ENCODE peak calls at places on chromosomes 3 and 15, in six cellular contexts. One of them, this sample, is unnamed. For H3K4me1, the result is how much of the 10 kb centered on the place peaks cover.

GRCh38 chr3:126959144-126959920 is 23.6 kb upstream of the PLXNA1 start:
- DNase-seq in A549: no peak
- DNase-seq in uterus: no peak
- DNase-seq in OCI-LY7: no peak
- DNase-seq in MM.1S: no peak
- DNase-seq in sigmoid colon: peak
- DNase-seq in this sample: no peak

GRCh38 chr3:50396502-50396901 is 37.2 kb upstream of the TMEM115 start:
- DNase-seq in A549: no peak
- DNase-seq in sigmoid colon: no peak
- DNase-seq in OCI-LY7: no peak
- DNase-seq in MM.1S: no peak
- DNase-seq in uterus: no peak
- DNase-seq in this sample: peak

GRCh38 chr3:60048447-60048848 is 998.6 kb upstream of the CFAP20DC start:
- DNase-seq in uterus: no peak
- DNase-seq in A549: no peak
- DNase-seq in MM.1S: no peak
- DNase-seq in OCI-LY7: no peak
- DNase-seq in sigmoid colon: no peak
- DNase-seq in this sample: no peak

GRCh38 chr3:126151562-126152302 is 28.7 kb downstream of the ALDH1L1 start:
- DNase-seq in MM.1S: no peak
- DNase-seq in sigmoid colon: peak
- DNase-seq in A549: no peak
- DNase-seq in OCI-LY7: no peak
- DNase-seq in uterus: peak
- DNase-seq in this sample: no peak

GRCh38 chr3:122398920-122399319 is 14.9 kb downstream of the FAM162A start:
- DNase-seq in A549: no peak
- DNase-seq in uterus: no peak
- DNase-seq in sigmoid colon: no peak
- DNase-seq in MM.1S: no peak
- DNase-seq in OCI-LY7: no peak
- DNase-seq in this sample: no peak

GRCh38 chr15:63362196-63362595 is 19.4 kb downstream of the CA12 start:
- DNase-seq in sigmoid colon: no peak
- DNase-seq in uterus: no peak
- DNase-seq in MM.1S: no peak
- DNase-seq in A549: no peak
- DNase-seq in OCI-LY7: no peak
- DNase-seq in this sample: no peak

GRCh38 chr3:119234610-119235009 is 6.1 kb downstream of the B4GALT4 start:
- DNase-seq in uterus: no peak
- DNase-seq in OCI-LY7: no peak
- DNase-seq in MM.1S: no peak
- DNase-seq in A549: no peak
- DNase-seq in sigmoid colon: no peak
- DNase-seq in this sample: no peak

GRCh38 chr15:99537344-99537743 is 28.4 kb upstream of the MEF2A start:
- DNase-seq in OCI-LY7: no peak
- DNase-seq in uterus: no peak
- DNase-seq in MM.1S: no peak
- DNase-seq in sigmoid colon: no peak
- DNase-seq in A549: no peak
- DNase-seq in this sample: no peak

GRCh38 chr3:44223274-44223673 is 18.4 kb upstream of the TOPAZ1 start:
- DNase-seq in A549: no peak
- DNase-seq in OCI-LY7: no peak
- DNase-seq in uterus: no peak
- DNase-seq in MM.1S: no peak
- DNase-seq in sigmoid colon: no peak
- DNase-seq in this sample: no peak

GRCh38 chr3:32176989-32177701 is 61.3 kb upstream of the CMTM8 start:
- DNase-seq in A549: peak
- DNase-seq in sigmoid colon: no peak
- DNase-seq in MM.1S: peak
- DNase-seq in OCI-LY7: peak
- DNase-seq in uterus: no peak
- DNase-seq in this sample: peak

GRCh38 chr3:138451595-138452162 is 17.3 kb downstream of the ESYT3 start:
- DNase-seq in sigmoid colon: no peak
- DNase-seq in MM.1S: no peak
- DNase-seq in OCI-LY7: no peak
- DNase-seq in A549: no peak
- DNase-seq in uterus: no peak
- DNase-seq in this sample: no peak

GRCh38 chr15:48667701-48668100 is 22.2 kb upstream of the FBN1 start:
- DNase-seq in sigmoid colon: no peak
- DNase-seq in uterus: no peak
- DNase-seq in OCI-LY7: no peak
- DNase-seq in A549: no peak
- DNase-seq in MM.1S: no peak
- DNase-seq in this sample: no peak

GRCh38 chr15:96363692-96364091 is 33.2 kb downstream of the NR2F2 start:
- DNase-seq in uterus: no peak
- DNase-seq in sigmoid colon: no peak
- DNase-seq in MM.1S: no peak
- DNase-seq in OCI-LY7: no peak
- DNase-seq in A549: no peak
- DNase-seq in this sample: no peak

GRCh38 chr3:190013943-190014924 is 106.5 kb downstream of the P3H2 start:
- DNase-seq in OCI-LY7: no peak
- DNase-seq in A549: no peak
- DNase-seq in uterus: no peak
- DNase-seq in sigmoid colon: no peak
- DNase-seq in MM.1S: no peak
- DNase-seq in this sample: peak

GRCh38 chr15:40087095-40087805 is 21.4 kb downstream of the BMF start:
- DNase-seq in OCI-LY7: no peak
- DNase-seq in MM.1S: no peak
- DNase-seq in uterus: no peak
- DNase-seq in A549: no peak
- DNase-seq in sigmoid colon: peak
- DNase-seq in this sample: no peak

GRCh38 chr15:40088929-40089755 is 19.5 kb downstream of the BMF start:
- DNase-seq in A549: no peak
- DNase-seq in OCI-LY7: no peak
- DNase-seq in sigmoid colon: peak
- DNase-seq in MM.1S: no peak
- DNase-seq in uterus: peak
- DNase-seq in this sample: no peak

GRCh38 chr15:40090774-40091455 is 17.8 kb downstream of the BMF start:
- DNase-seq in A549: no peak
- DNase-seq in MM.1S: no peak
- DNase-seq in sigmoid colon: no peak
- DNase-seq in OCI-LY7: no peak
- DNase-seq in uterus: no peak
- DNase-seq in this sample: no peak

GRCh38 chr15:40085225-40085624 is 23.5 kb downstream of the BMF start:
- DNase-seq in uterus: no peak
- DNase-seq in OCI-LY7: no peak
- DNase-seq in sigmoid colon: no peak
- DNase-seq in A549: no peak
- DNase-seq in MM.1S: no peak
- DNase-seq in this sample: peak

GRCh38 chr15:40087991-40088928 is 20.4 kb downstream of the BMF start:
- DNase-seq in uterus: peak
- DNase-seq in OCI-LY7: no peak
- DNase-seq in A549: no peak
- DNase-seq in MM.1S: no peak
- DNase-seq in sigmoid colon: peak
- DNase-seq in this sample: peak
- H3K4me1 ChIP-seq in uterus: under half
- H3K4me1 ChIP-seq in OCI-LY7: under half
- H3K4me1 ChIP-seq in A549: under half
- H3K4me1 ChIP-seq in MM.1S: under half
- H3K4me1 ChIP-seq in sigmoid colon: under half
- H3K4me1 ChIP-seq in this sample: half or more

DNA sequence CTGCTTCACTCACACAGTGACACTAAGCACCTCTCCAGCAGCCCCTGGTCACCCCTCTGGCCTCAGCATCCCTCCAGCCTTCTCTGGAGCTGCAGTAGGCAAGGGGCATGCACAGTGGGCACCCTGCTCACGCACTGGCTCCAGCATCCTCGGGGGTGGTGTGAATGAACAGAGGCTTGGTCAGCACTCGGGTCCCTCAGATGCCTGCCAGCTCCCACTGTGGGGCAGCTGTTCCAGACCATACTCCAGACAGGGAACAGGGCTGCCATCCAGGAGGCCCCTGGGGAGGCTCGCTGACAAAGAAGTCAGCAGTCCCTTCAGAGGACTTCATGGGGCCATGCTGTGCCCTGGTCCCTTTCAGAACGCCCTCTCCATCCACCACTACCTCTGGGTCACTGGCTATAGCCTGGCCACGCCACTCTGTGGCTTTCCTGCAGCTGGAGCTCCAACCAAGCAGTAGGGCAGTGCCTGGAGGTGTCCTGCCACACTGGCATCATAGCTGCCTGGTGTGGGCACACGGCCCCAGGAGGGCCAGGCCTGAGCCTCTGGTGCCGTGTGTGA is 26.3 kb downstream of the ALS2CL start:
- DNase-seq in sigmoid colon: peak
- DNase-seq in uterus: peak
- DNase-seq in A549: no peak
- DNase-seq in MM.1S: no peak
- DNase-seq in OCI-LY7: no peak
- DNase-seq in this sample: no peak
- H3K4me1 ChIP-seq in sigmoid colon: under half
- H3K4me1 ChIP-seq in uterus: under half
- H3K4me1 ChIP-seq in A549: under half
- H3K4me1 ChIP-seq in MM.1S: under half
- H3K4me1 ChIP-seq in OCI-LY7: under half
- H3K4me1 ChIP-seq in this sample: under half

GRCh38 chr15:40931300-40932142 is 2.4 kb downstream of the DLL4 start:
- DNase-seq in OCI-LY7: no peak
- DNase-seq in MM.1S: no peak
- DNase-seq in sigmoid colon: no peak
- DNase-seq in uterus: no peak
- DNase-seq in A549: no peak
- DNase-seq in this sample: no peak

GRCh38 chr15:40928975-40929729 is at the start of gene DLL4:
- DNase-seq in MM.1S: peak
- DNase-seq in uterus: peak
- DNase-seq in sigmoid colon: no peak
- DNase-seq in OCI-LY7: no peak
- DNase-seq in A549: peak
- DNase-seq in this sample: peak

GRCh38 chr15:40929730-40930429 is 740 bp downstream of the DLL4 start:
- DNase-seq in MM.1S: no peak
- DNase-seq in uterus: no peak
- DNase-seq in OCI-LY7: no peak
- DNase-seq in A549: no peak
- DNase-seq in sigmoid colon: no peak
- DNase-seq in this sample: peak

GRCh38 chr15:40932146-40932545 is 3.0 kb downstream of the DLL4 start:
- DNase-seq in uterus: no peak
- DNase-seq in A549: no peak
- DNase-seq in sigmoid colon: no peak
- DNase-seq in OCI-LY7: peak
- DNase-seq in MM.1S: no peak
- DNase-seq in this sample: no peak

GRCh38 chr15:40930430-40931299 is 1.5 kb downstream of the DLL4 start:
- DNase-seq in OCI-LY7: peak
- DNase-seq in uterus: peak
- DNase-seq in A549: no peak
- DNase-seq in sigmoid colon: no peak
- DNase-seq in MM.1S: no peak
- DNase-seq in this sample: no peak
- H3K4me1 ChIP-seq in OCI-LY7: under half
- H3K4me1 ChIP-seq in uterus: under half
- H3K4me1 ChIP-seq in A549: under half
- H3K4me1 ChIP-seq in sigmoid colon: under half
- H3K4me1 ChIP-seq in MM.1S: under half
- H3K4me1 ChIP-seq in this sample: under half

GRCh38 chr15:70202756-70203155 is 105.0 kb upstream of the TLE3 start:
- DNase-seq in MM.1S: no peak
- DNase-seq in OCI-LY7: no peak
- DNase-seq in A549: no peak
- DNase-seq in sigmoid colon: no peak
- DNase-seq in uterus: no peak
- DNase-seq in this sample: no peak

GRCh38 chr15:70200511-70200991 is 102.8 kb upstream of the TLE3 start:
- DNase-seq in MM.1S: no peak
- DNase-seq in OCI-LY7: no peak
- DNase-seq in sigmoid colon: no peak
- DNase-seq in A549: no peak
- DNase-seq in uterus: no peak
- DNase-seq in this sample: peak

GRCh38 chr15:70201376-70201775 is 103.7 kb upstream of the TLE3 start:
- DNase-seq in sigmoid colon: peak
- DNase-seq in uterus: no peak
- DNase-seq in OCI-LY7: no peak
- DNase-seq in A549: no peak
- DNase-seq in MM.1S: no peak
- DNase-seq in this sample: no peak

GRCh38 chr15:70206668-70207067 is 109.0 kb upstream of the TLE3 start:
- DNase-seq in MM.1S: no peak
- DNase-seq in sigmoid colon: no peak
- DNase-seq in uterus: no peak
- DNase-seq in A549: no peak
- DNase-seq in OCI-LY7: no peak
- DNase-seq in this sample: no peak

GRCh38 chr15:70203981-70204560 is 106.4 kb upstream of the TLE3 start:
- DNase-seq in sigmoid colon: no peak
- DNase-seq in OCI-LY7: no peak
- DNase-seq in MM.1S: no peak
- DNase-seq in uterus: no peak
- DNase-seq in A549: no peak
- DNase-seq in this sample: peak
- H3K4me1 ChIP-seq in sigmoid colon: under half
- H3K4me1 ChIP-seq in OCI-LY7: under half
- H3K4me1 ChIP-seq in MM.1S: under half
- H3K4me1 ChIP-seq in uterus: under half
- H3K4me1 ChIP-seq in A549: under half
- H3K4me1 ChIP-seq in this sample: under half

GRCh38 chr15:90153658-90154057 is 47.5 kb upstream of the SEMA4B start:
- DNase-seq in sigmoid colon: no peak
- DNase-seq in MM.1S: no peak
- DNase-seq in uterus: no peak
- DNase-seq in A549: no peak
- DNase-seq in OCI-LY7: no peak
- DNase-seq in this sample: no peak
- H3K4me1 ChIP-seq in sigmoid colon: under half
- H3K4me1 ChIP-seq in MM.1S: under half
- H3K4me1 ChIP-seq in uterus: under half
- H3K4me1 ChIP-seq in A549: half or more
- H3K4me1 ChIP-seq in OCI-LY7: under half
- H3K4me1 ChIP-seq in this sample: under half

GRCh38 chr3:125061646-125062045 is 5.8 kb upstream of the HEG1 start:
- DNase-seq in MM.1S: no peak
- DNase-seq in sigmoid colon: no peak
- DNase-seq in A549: no peak
- DNase-seq in OCI-LY7: no peak
- DNase-seq in uterus: no peak
- DNase-seq in this sample: no peak
- H3K4me1 ChIP-seq in MM.1S: under half
- H3K4me1 ChIP-seq in sigmoid colon: under half
- H3K4me1 ChIP-seq in A549: half or more
- H3K4me1 ChIP-seq in OCI-LY7: under half
- H3K4me1 ChIP-seq in uterus: under half
- H3K4me1 ChIP-seq in this sample: under half

GRCh38 chr15:68401496-68402431 is 30.2 kb downstream of the ITGA11 start:
- DNase-seq in uterus: peak
- DNase-seq in MM.1S: no peak
- DNase-seq in OCI-LY7: no peak
- DNase-seq in A549: no peak
- DNase-seq in sigmoid colon: no peak
- DNase-seq in this sample: no peak
- H3K4me1 ChIP-seq in uterus: under half
- H3K4me1 ChIP-seq in MM.1S: under half
- H3K4me1 ChIP-seq in OCI-LY7: under half
- H3K4me1 ChIP-seq in A549: under half
- H3K4me1 ChIP-seq in sigmoid colon: under half
- H3K4me1 ChIP-seq in this sample: under half